ENCODE peak calls at places on chromosomes 7 and 10, in eight cellular contexts. W is GM23338, L is OCI-LY7, X is non-pigmented ciliary epithelial cell, M is ELR, O is A172, J is T-cell, Y is EL. C is an unnamed sample.

GRCh38 chr10:33279791-33280190 is 54.7 kb downstream of the NRP1 start:
- DNase-seq in W (no peak), L (no peak), X (no peak), M (no peak), O (no peak), J (no peak), Y (no peak), C (no peak)

GRCh38 chr10:34739915-34740314 is 75.2 kb downstream of the PARD3 start:
- DNase-seq in W (peak; percentile 96), L (no peak), X (peak; percentile 74), M (no peak), O (peak; percentile 81), J (no peak), Y (peak; percentile 37), C (peak; percentile 19)

GRCh38 chr7:139557857-139558581 is 34.5 kb downstream of the CLEC2L start:
- DNase-seq in W (peak; percentile 57), L (no peak), X (no peak), M (no peak), O (no peak), J (no peak), Y (no peak), C (no peak)

GRCh38 chr7:277228-277627 is 12.7 kb upstream of the FOXL3 start:
- DNase-seq in W (no peak), L (no peak), X (no peak), M (peak; percentile 54), O (no peak), J (no peak), Y (peak; percentile 12), C (no peak)

GRCh38 chr7:30925117-30925516 is 13.5 kb downstream of the AQP1 start:
- DNase-seq in W (no peak), L (no peak), X (no peak), M (no peak), O (no peak), J (no peak), Y (no peak), C (no peak)

GRCh38 chr10:92411406-92411805 is 120.4 kb downstream of the MARCHF5 start:
- DNase-seq in W (no peak), L (no peak), X (no peak), M (no peak), O (no peak), J (no peak), Y (no peak), C (no peak)

GRCh38 chr10:104259456-104259855 is 4.8 kb downstream of the GSTO1 start:
- DNase-seq in W (no peak), L (no peak), X (no peak), M (no peak), O (no peak), J (no peak), Y (no peak), C (no peak)

GRCh38 chr10:78255796-78256638 is 222.4 kb downstream of the RPS24 start:
- DNase-seq in W (no peak), L (no peak), X (peak; percentile 92), M (peak; percentile 100), O (peak; percentile 98), J (no peak), Y (peak; percentile 98), C (peak; percentile 95)

C was measured in MG63.